ENCODE peak calls at places on chromosomes 6 and 20, in five cellular contexts. X is CD8-positive, alpha-beta memory T cell; K is mesendoderm; Z is heart left ventricle; D is vagina. J is an unnamed sample.

GRCh38 chr20:48100483-48100882 is 315.2 kb upstream of the SULF2 start:
- DNase-seq in X (no peak), K (no peak), Z (no peak), D (no peak), J (no peak)

GRCh38 chr6:115819506-115819905 is 241.2 kb downstream of the FRK start:
- DNase-seq in X (no peak), K (no peak), Z (no peak), D (no peak), J (no peak)

GRCh38 chr20:61588356-61589054 is 336.4 kb downstream of the CDH4 start:
- DNase-seq in X (no peak), K (peak), Z (no peak), D (no peak), J (no peak)

GRCh38 chr6:29850011-29850553 is 22.5 kb downstream of the HLA-G start:
- DNase-seq in X (no peak), K (no peak), Z (no peak), D (peak), J (no peak)

GRCh38 chr6:1500874-1501273 is 108.8 kb upstream of the FOXC1 start:
- DNase-seq in X (no peak), K (no peak), Z (no peak), D (no peak), J (no peak)

GRCh38 chr20:32458061-32458836 is 100.1 kb downstream of the ASXL1 start:
- DNase-seq in X (no peak), K (no peak), Z (no peak), D (no peak), J (no peak)

GRCh38 chr6:6505111-6505510 is 83.4 kb upstream of the LY86 start:
- DNase-seq in X (no peak), K (no peak), Z (no peak), D (no peak), J (peak)

GRCh38 chr6:42707595-42707994 is 14.8 kb downstream of the PRPH2 start:
- DNase-seq in X (no peak), K (no peak), Z (no peak), D (no peak), J (no peak)

GRCh38 chr6:161094904-161095440 is 103.4 kb downstream of the MAP3K4 start:
- DNase-seq in X (no peak), K (no peak), Z (no peak), D (no peak), J (no peak)

GRCh38 chr20:31720486-31721407 is 1.9 kb downstream of the BCL2L1 start:
- DNase-seq in X (peak), K (peak), Z (no peak), D (peak), J (no peak)

GRCh38 chr20:61170521-61170920 is 81.5 kb upstream of the CDH4 start:
- DNase-seq in X (no peak), K (peak), Z (no peak), D (no peak), J (no peak)

GRCh38 chr6:108074057-108074358 is 533 bp downstream of the OSTM1 start:
- DNase-seq in X (no peak), K (no peak), Z (no peak), D (no peak), J (no peak)

GRCh38 chr6:107414246-107414645 is 45.1 kb downstream of the PDSS2 start:
- DNase-seq in X (no peak), K (no peak), Z (no peak), D (no peak), J (no peak)

GRCh38 chr6:45952546-45952945 is 63.1 kb downstream of the CLIC5 start:
- DNase-seq in X (no peak), K (no peak), Z (no peak), D (no peak), J (no peak)

GRCh38 chr6:51028271-51028670 is 209.6 kb downstream of the TFAP2B start:
- DNase-seq in X (no peak), K (no peak), Z (no peak), D (no peak), J (no peak)

GRCh38 chr20:63325554-63326313 is 32.7 kb downstream of the COL20A1 start:
- DNase-seq in X (no peak), K (no peak), Z (no peak), D (no peak), J (no peak)

GRCh38 chr6:84119277-84119676 is 85.7 kb downstream of the MRAP2 start:
- DNase-seq in X (no peak), K (no peak), Z (no peak), D (no peak), J (no peak)

GRCh38 chr6:26440977-26441358 is 664 bp downstream of the BTN3A3 start:
- DNase-seq in X (no peak), K (no peak), Z (no peak), D (no peak), J (no peak)

GRCh38 chr6:36997811-36998722 is 7.4 kb upstream of the FGD2 start:
- DNase-seq in X (no peak), K (no peak), Z (peak), D (no peak), J (no peak)

GRCh38 chr6:164022632-164023031 is 608.1 kb downstream of the QKI start:
- DNase-seq in X (no peak), K (no peak), Z (no peak), D (no peak), J (peak)

GRCh38 chr20:58892126-58892931 is 39.8 kb downstream of the GNAS start:
- DNase-seq in X (peak), K (peak), Z (peak), D (no peak), J (no peak)

GRCh38 chr6:25415274-25415673 is 136.1 kb downstream of the CARMIL1 start:
- DNase-seq in X (no peak), K (no peak), Z (no peak), D (no peak), J (no peak)

GRCh38 chr6:43812850-43813584 is 43.0 kb downstream of the VEGFA start:
- DNase-seq in X (no peak), K (no peak), Z (no peak), D (no peak), J (no peak)

GRCh38 chr20:5947276-5947675 is 3.1 kb downstream of the TRMT6 start:
- DNase-seq in X (no peak), K (no peak), Z (no peak), D (no peak), J (no peak)

GRCh38 chr6:79570129-79570801 is 33.0 kb upstream of the LCA5 start:
- DNase-seq in X (no peak), K (peak), Z (no peak), D (no peak), J (no peak)

GRCh38 chr6:106134906-106135634 is 48.9 kb downstream of the PRDM1 start:
- DNase-seq in X (no peak), K (no peak), Z (no peak), D (no peak), J (no peak)

GRCh38 chr6:132788658-132789397 is 9.6 kb downstream of the SLC18B1 start:
- DNase-seq in X (no peak), K (peak), Z (no peak), D (no peak), J (no peak)

GRCh38 chr6:100461273-100461919 is 3.3 kb downstream of the SIM1 start:
- DNase-seq in X (no peak), K (peak), Z (no peak), D (no peak), J (peak)

GRCh38 chr6:118252474-118252873 is 295.6 kb upstream of the PLN start:
- DNase-seq in X (no peak), K (no peak), Z (no peak), D (no peak), J (no peak)

GRCh38 chr20:22213271-22213670 is 371.1 kb downstream of the FOXA2 start:
- DNase-seq in X (no peak), K (no peak), Z (no peak), D (no peak), J (no peak)

GRCh38 chr20:22204801-22205200 is 379.6 kb downstream of the FOXA2 start:
- DNase-seq in X (no peak), K (no peak), Z (no peak), D (no peak), J (no peak)

GRCh38 chr20:22207280-22207679 is 377.1 kb downstream of the FOXA2 start:
- DNase-seq in X (no peak), K (no peak), Z (no peak), D (no peak), J (no peak)
- H3K4me3 ChIP-seq in X (no peak), K (no peak), Z (no peak), D (no peak), J (no peak)

GRCh38 chr6:159043236-159043635 is 1.6 kb downstream of the TAGAP start:
- DNase-seq in X (peak), K (no peak), Z (no peak), D (peak), J (peak)
- H3K4me3 ChIP-seq in X (peak), K (no peak), Z (no peak), D (no peak), J (peak)

GRCh38 chr6:135086414-135086764 is 31.8 kb upstream of the HBS1L start:
- DNase-seq in X (peak), K (no peak), Z (no peak), D (no peak), J (no peak)

GRCh38 chr6:135085700-135086413 is 31.2 kb upstream of the HBS1L start:
- DNase-seq in X (no peak), K (no peak), Z (no peak), D (no peak), J (no peak)

GRCh38 chr6:135088232-135088760 is 33.7 kb upstream of the HBS1L start:
- DNase-seq in X (no peak), K (no peak), Z (no peak), D (no peak), J (no peak)

GRCh38 chr6:135087803-135088202 is 33.2 kb upstream of the HBS1L start:
- DNase-seq in X (peak), K (no peak), Z (no peak), D (no peak), J (no peak)

DNA sequence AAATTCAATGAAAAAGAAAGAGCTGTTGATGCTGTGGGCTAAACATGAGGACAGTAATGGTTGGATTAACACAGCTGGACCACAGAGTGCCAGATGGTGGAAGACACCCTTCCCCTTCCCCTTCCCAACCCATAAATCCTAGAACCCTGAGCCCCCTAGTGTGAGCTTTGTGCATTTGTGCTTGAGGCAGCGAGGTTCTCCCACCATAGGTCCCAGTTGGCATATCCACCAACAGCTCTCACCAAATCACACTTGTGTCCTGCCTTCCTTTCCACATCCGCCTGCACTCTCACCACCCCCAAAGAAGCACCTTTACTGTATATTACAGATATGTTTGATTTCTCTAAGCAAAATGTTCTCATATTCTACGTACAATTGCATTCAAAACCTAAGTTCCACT is 32.8 kb upstream of the HBS1L start:
- DNase-seq in X (no peak), K (peak), Z (no peak), D (no peak), J (no peak)
- H3K4me3 ChIP-seq in X (peak), K (no peak), Z (no peak), D (no peak), J (no peak)

GRCh38 chr6:35213824-35214756 is at the start of gene SCUBE3:
- DNase-seq in X (peak), K (peak), Z (no peak), D (no peak), J (no peak)
- H3K4me3 ChIP-seq in X (peak), K (peak), Z (peak), D (peak), J (peak)

GRCh38 chr6:113648698-113649097 is 208.4 kb upstream of the MARCKS start:
- DNase-seq in X (no peak), K (no peak), Z (no peak), D (no peak), J (no peak)
- H3K4me3 ChIP-seq in X (no peak), K (no peak), Z (no peak), D (no peak), J (no peak)

GRCh38 chr6:141326925-141327324 is 805.8 kb upstream of the GJE1 start:
- DNase-seq in X (no peak), K (no peak), Z (no peak), D (no peak), J (no peak)
- H3K4me3 ChIP-seq in X (peak), K (no peak), Z (peak), D (no peak), J (peak)

GRCh38 chr6:75492769-75493168 is 831 bp downstream of the FILIP1 start:
- DNase-seq in X (no peak), K (no peak), Z (no peak), D (no peak), J (no peak)
- H3K4me3 ChIP-seq in X (no peak), K (no peak), Z (peak), D (peak), J (peak)

GRCh38 chr6:53309897-53310291 is 38.9 kb downstream of the ELOVL5 start:
- DNase-seq in X (no peak), K (no peak), Z (no peak), D (no peak), J (no peak)

GRCh38 chr6:53309059-53309896 is 39.5 kb downstream of the ELOVL5 start:
- DNase-seq in X (no peak), K (no peak), Z (peak), D (no peak), J (no peak)

GRCh38 chr6:53311586-53311935 is 37.2 kb downstream of the ELOVL5 start:
- DNase-seq in X (no peak), K (no peak), Z (no peak), D (no peak), J (no peak)

GRCh38 chr6:53312355-53312754 is 36.4 kb downstream of the ELOVL5 start:
- DNase-seq in X (no peak), K (no peak), Z (no peak), D (no peak), J (no peak)

GRCh38 chr6:53310751-53311585 is 37.8 kb downstream of the ELOVL5 start:
- DNase-seq in X (no peak), K (no peak), Z (no peak), D (no peak), J (no peak)
- H3K4me3 ChIP-seq in X (peak), K (no peak), Z (no peak), D (no peak), J (no peak)

DNA sequence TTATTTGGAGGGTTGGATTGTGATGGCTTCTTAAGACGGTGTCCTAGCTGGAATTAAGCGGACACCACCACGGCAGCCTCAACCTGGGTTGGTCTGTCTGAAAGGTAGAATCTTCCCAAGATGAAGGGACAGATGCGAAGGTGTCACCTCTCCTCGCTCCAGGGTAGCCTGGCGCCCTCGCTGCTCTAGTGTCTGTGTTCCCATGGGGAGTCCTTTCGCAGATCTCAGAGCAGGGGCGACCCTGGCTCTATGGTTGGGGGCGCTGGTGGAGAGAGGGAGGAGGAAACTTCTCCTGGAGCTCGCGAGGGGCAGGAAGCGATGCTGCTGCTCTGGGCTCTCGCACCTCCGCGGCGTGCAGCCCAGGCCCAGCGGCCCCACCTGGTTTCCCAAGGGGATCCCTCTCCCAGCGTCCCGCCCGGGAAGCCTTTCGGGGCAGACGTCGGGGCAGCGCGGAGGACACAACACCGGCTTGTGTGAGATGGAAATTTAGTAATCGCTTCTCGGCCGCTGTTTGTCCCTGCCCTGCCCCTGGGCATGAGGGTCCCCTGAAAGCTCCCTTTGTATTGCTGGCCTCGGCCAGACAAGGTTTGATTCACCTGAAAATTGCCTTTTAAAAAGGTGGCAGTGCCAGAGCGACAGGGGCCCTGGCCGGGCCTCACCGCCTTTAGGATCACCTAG is 1.8 kb downstream of the RSPO3 start:
- DNase-seq in X (no peak), K (peak), Z (no peak), D (no peak), J (no peak)
- H3K4me3 ChIP-seq in X (no peak), K (peak), Z (peak), D (peak), J (peak)